ENCODE peak calls at places on chromosomes 13 and 19, in four cellular contexts. D, Z, E and H are unnamed samples.

GRCh38 chr13:109113427-109113826 is 484.0 kb downstream of the MYO16 start:
- DNase-seq in D (no peak), Z (no peak), E (no peak), H (no peak)

GRCh38 chr13:59413121-59413520 is 750.6 kb downstream of the DIAPH3 start:
- DNase-seq in D (no peak), Z (no peak), E (no peak), H (no peak)

GRCh38 chr19:43773725-43774102 is 7.1 kb downstream of the KCNN4 start:
- DNase-seq in D (no peak), Z (peak), E (no peak), H (no peak)

GRCh38 chr13:104461049-104461448 is 1394.8 kb upstream of the SLC10A2 start:
- DNase-seq in D (no peak), Z (no peak), E (no peak), H (no peak)

GRCh38 chr19:4852484-4852883 is 15.0 kb downstream of the PLIN3 start:
- DNase-seq in D (no peak), Z (no peak), E (no peak), H (no peak)

GRCh38 chr19:35077411-35078223 is 36.1 kb downstream of the HPN start:
- DNase-seq in D (no peak), Z (no peak), E (no peak), H (no peak)

GRCh38 chr19:5953680-5954213 is 24.2 kb downstream of the RANBP3 start:
- DNase-seq in D (peak), Z (peak), E (no peak), H (no peak)

GRCh38 chr19:664913-665443 is 2.0 kb upstream of the RNF126 start:
- DNase-seq in D (peak), Z (peak), E (peak), H (peak)

GRCh38 chr19:49861127-49861526 is 6.2 kb downstream of the PNKP start:
- DNase-seq in D (no peak), Z (no peak), E (no peak), H (no peak)

GRCh38 chr19:40280608-40281221 is 4.4 kb downstream of the AKT2 start:
- DNase-seq in D (no peak), Z (no peak), E (no peak), H (no peak)

GRCh38 chr19:16461630-16462051 is 10.1 kb downstream of the EPS15L1 start:
- DNase-seq in D (no peak), Z (no peak), E (no peak), H (no peak)

GRCh38 chr13:46614582-46614981 is 61.6 kb downstream of the LRCH1 start:
- DNase-seq in D (no peak), Z (no peak), E (no peak), H (no peak)

GRCh38 chr13:99289265-99289664 is 17.9 kb downstream of the GPR183 start:
- DNase-seq in D (no peak), Z (no peak), E (no peak), H (no peak)

GRCh38 chr13:42047561-42048322 is 706 bp upstream of the DGKH start:
- DNase-seq in D (peak), Z (peak), E (no peak), H (no peak)

GRCh38 chr19:58558066-58558622 is at the start of gene UBE2M:
- DNase-seq in D (peak), Z (peak), E (no peak), H (no peak)

GRCh38 chr13:102830646-102831045 is 15.2 kb upstream of the ERCC5 start:
- DNase-seq in D (no peak), Z (no peak), E (no peak), H (no peak)

GRCh38 chr19:52584686-52585085 is 14.6 kb downstream of the ZNF701 start:
- DNase-seq in D (no peak), Z (no peak), E (no peak), H (no peak)

GRCh38 chr13:40508112-40508511 is 158.3 kb downstream of the FOXO1 start:
- DNase-seq in D (no peak), Z (no peak), E (no peak), H (no peak)

GRCh38 chr19:35073516-35073915 is 32.0 kb downstream of the HPN start:
- DNase-seq in D (no peak), Z (no peak), E (no peak), H (no peak)

GRCh38 chr13:99150575-99151370 is 49.9 kb upstream of the UBAC2 start:
- DNase-seq in D (no peak), Z (no peak), E (no peak), H (no peak)

GRCh38 chr13:106329941-106330340 is 205.5 kb downstream of the EFNB2 start:
- DNase-seq in D (no peak), Z (no peak), E (no peak), H (no peak)

GRCh38 chr13:28805193-28805819 is 14.8 kb upstream of the MTUS2 start:
- DNase-seq in D (peak), Z (peak), E (no peak), H (no peak)